ENCODE peak calls at places on chromosomes 5 and 9, in six cellular contexts. S is GM03348; V is progenitor cell of endocrine pancreas; U is mammary epithelial cell; O is right lobe of liver; D is activated CD8-positive, alpha-beta memory T cell treated with anti-CD3 and anti-CD28 coated beads, Interleukin-2, amount 50 U/mL, for 48 hours. B is an unnamed sample.

GRCh38 chr9:114524401-114524800 is 19.1 kb upstream of the WHRN start:
- DNase-seq in S (no peak), V (no peak), U (no peak), O (no peak), D (no peak), B (no peak)

GRCh38 chr5:54257366-54258118 is 52.8 kb downstream of the ARL15 start:
- DNase-seq in S (peak; percentile 38), V (no peak), U (peak; percentile 74), O (no peak), D (no peak), B (no peak)

GRCh38 chr5:91146905-91147600 is 236.1 kb downstream of the ARRDC3 start:
- DNase-seq in S (no peak), V (no peak), U (no peak), O (peak; percentile 50), D (no peak), B (no peak)

GRCh38 chr9:127223810-127224177 is 40.8 kb upstream of the GARNL3 start:
- DNase-seq in S (no peak), V (no peak), U (no peak), O (no peak), D (no peak), B (no peak)

GRCh38 chr9:136240941-136241340 is 4.7 kb downstream of the QSOX2 start:
- DNase-seq in S (no peak), V (no peak), U (no peak), O (no peak), D (no peak), B (no peak)

GRCh38 chr5:126098330-126099017 is 324.7 kb upstream of the GRAMD2B start:
- DNase-seq in S (no peak), V (no peak), U (no peak), O (no peak), D (no peak), B (no peak)

GRCh38 chr9:88725300-88726024 is 190.5 kb downstream of the NXNL2 start:
- DNase-seq in S (no peak), V (no peak), U (no peak), O (no peak), D (no peak), B (no peak)

GRCh38 chr5:62450259-62450658 is 37.7 kb downstream of the IPO11 start:
- DNase-seq in S (no peak), V (no peak), U (no peak), O (no peak), D (no peak), B (no peak)

GRCh38 chr5:148807845-148808244 is 18.6 kb upstream of the ADRB2 start:
- DNase-seq in S (no peak), V (no peak), U (no peak), O (no peak), D (no peak), B (no peak)

GRCh38 chr9:126844085-126844484 is 16.4 kb upstream of the ZBTB34 start:
- DNase-seq in S (peak; percentile 61), V (no peak), U (peak; percentile 87), O (no peak), D (no peak), B (no peak)

GRCh38 chr5:33074548-33074947 is 363.4 kb downstream of the NPR3 start:
- DNase-seq in S (peak; percentile 71), V (no peak), U (no peak), O (no peak), D (no peak), B (no peak)

GRCh38 chr5:110335361-110336046 is 391.0 kb downstream of the TMEM232 start:
- DNase-seq in S (peak; percentile 73), V (no peak), U (no peak), O (no peak), D (no peak), B (no peak)

GRCh38 chr5:88058625-88059024 is 210.0 kb downstream of the TMEM161B start:
- DNase-seq in S (no peak), V (no peak), U (peak; percentile 85), O (no peak), D (no peak), B (no peak)

GRCh38 chr5:143644751-143645150 is 167.2 kb upstream of the HMHB1 start:
- DNase-seq in S (no peak), V (no peak), U (no peak), O (no peak), D (no peak), B (no peak)

GRCh38 chr9:75168270-75169185 is 80.2 kb downstream of the OSTF1 start:
- DNase-seq in S (no peak), V (no peak), U (peak; percentile 26), O (no peak), D (no peak), B (no peak)

GRCh38 chr5:132655821-132656773 is 1.9 kb upstream of the IL13 start:
- DNase-seq in S (peak; percentile 70), V (no peak), U (no peak), O (no peak), D (peak; percentile 80), B (no peak)

GRCh38 chr5:180216646-180217171 is 7.7 kb upstream of the RASGEF1C start:
- DNase-seq in S (no peak), V (no peak), U (no peak), O (no peak), D (no peak), B (no peak)

GRCh38 chr5:159331099-159331973 is 1.0 kb upstream of the IL12B start:
- DNase-seq in S (peak; percentile 77), V (peak; percentile 75), U (no peak), O (peak; percentile 57), D (peak; percentile 93), B (peak; percentile 64)

GRCh38 chr5:153880094-153880493 is 158.6 kb downstream of the FAM114A2 start:
- DNase-seq in S (no peak), V (no peak), U (no peak), O (no peak), D (no peak), B (no peak)

GRCh38 chr9:126614455-126615248 is 924 bp downstream of the LMX1B start:
- DNase-seq in S (no peak), V (no peak), U (peak; percentile 60), O (no peak), D (no peak), B (no peak)

GRCh38 chr5:109038209-109038840 is 290.6 kb downstream of the FER start:
- DNase-seq in S (peak; percentile 25), V (no peak), U (peak; percentile 34), O (no peak), D (no peak), B (no peak)

GRCh38 chr5:11477786-11478185 is 426.5 kb downstream of the CTNND2 start:
- DNase-seq in S (no peak), V (no peak), U (no peak), O (no peak), D (no peak), B (no peak)

GRCh38 chr5:146744358-146744757 is 134.2 kb downstream of the PPP2R2B start:
- DNase-seq in S (peak; percentile 19), V (no peak), U (peak; percentile 9), O (no peak), D (no peak), B (peak; percentile 47)